ENCODE peak calls at places on chromosomes 16 and 17, in six cellular contexts. X is neural progenitor cell, I is HTR-8/SVneo, H is neural crest cell, D is lower lobe of right lung, K is activated B cell treated with CpG ODN at 0.5 μM for 24 hours. J is an unnamed sample.

GRCh38 chr17:34269969-34270368 is at the start of gene CCL7:
- DNase-seq in X (no peak), I (no peak), H (no peak), D (no peak), K (no peak), J (no peak)

GRCh38 chr17:42518046-42518754 is 17.8 kb upstream of the NAGLU start:
- DNase-seq in X (no peak), I (peak), H (no peak), D (peak), K (no peak), J (peak)

GRCh38 chr17:7712111-7712771 is 5.3 kb upstream of the DNAH2 start:
- DNase-seq in X (peak), I (no peak), H (peak), D (no peak), K (no peak), J (no peak)

GRCh38 chr17:61410100-61410551 is 10.5 kb downstream of the TBX2 start:
- DNase-seq in X (no peak), I (no peak), H (no peak), D (peak), K (no peak), J (no peak)

GRCh38 chr16:23072084-23072599 is 77.1 kb downstream of the USP31 start:
- DNase-seq in X (no peak), I (no peak), H (no peak), D (peak), K (no peak), J (peak)

GRCh38 chr16:27436065-27436464 is 34.1 kb downstream of the IL21R start:
- DNase-seq in X (no peak), I (no peak), H (no peak), D (no peak), K (peak), J (no peak)

GRCh38 chr17:59607817-59608403 is 11.8 kb upstream of the CLTC start:
- DNase-seq in X (peak), I (no peak), H (no peak), D (no peak), K (no peak), J (no peak)

GRCh38 chr17:33862772-33863602 is 392.1 kb upstream of the CCL2 start:
- DNase-seq in X (no peak), I (no peak), H (no peak), D (no peak), K (no peak), J (no peak)

GRCh38 chr16:50881331-50881830 is 139.5 kb downstream of the CYLD start:
- DNase-seq in X (peak), I (no peak), H (no peak), D (no peak), K (no peak), J (no peak)

GRCh38 chr16:83105279-83106077 is 478.7 kb downstream of the CDH13 start:
- DNase-seq in X (no peak), I (no peak), H (no peak), D (no peak), K (no peak), J (no peak)

J was measured in lung microvascular endothelial cell.